ENCODE peak calls at places on chromosomes 16 and 17, in six cellular contexts. One of them, this sample, is unnamed.

GRCh38 chr17:9259419-9259818 is 238.1 kb downstream of the NTN1 start:
- DNase-seq in choroid plexus epithelial cell: no peak
- DNase-seq in ovary: no peak
- DNase-seq in endothelial cell: no peak
- DNase-seq in adrenal gland: peak; percentile 34
- DNase-seq in left ventricle myocardium inferior: peak; percentile 39
- DNase-seq in this sample: no peak

GRCh38 chr16:6016530-6017184 is 919.1 kb upstream of the EEF2KMT start:
- DNase-seq in left ventricle myocardium inferior: no peak
- DNase-seq in ovary: no peak
- DNase-seq in endothelial cell: peak; percentile 47
- DNase-seq in adrenal gland: no peak
- DNase-seq in choroid plexus epithelial cell: peak; percentile 43
- DNase-seq in this sample: no peak

GRCh38 chr16:67104845-67105244 is 4.9 kb upstream of the PHAF1 start:
- DNase-seq in adrenal gland: no peak
- DNase-seq in choroid plexus epithelial cell: no peak
- DNase-seq in ovary: no peak
- DNase-seq in endothelial cell: no peak
- DNase-seq in left ventricle myocardium inferior: no peak
- DNase-seq in this sample: no peak

GRCh38 chr17:81523139-81524062 is 4.8 kb upstream of the FSCN2 start:
- DNase-seq in ovary: no peak
- DNase-seq in endothelial cell: peak; percentile 66
- DNase-seq in left ventricle myocardium inferior: no peak
- DNase-seq in choroid plexus epithelial cell: peak; percentile 69
- DNase-seq in adrenal gland: no peak
- DNase-seq in this sample: no peak

GRCh38 chr17:81888105-81888987 is 3.0 kb downstream of the ALYREF start:
- DNase-seq in endothelial cell: no peak
- DNase-seq in ovary: no peak
- DNase-seq in choroid plexus epithelial cell: no peak
- DNase-seq in left ventricle myocardium inferior: no peak
- DNase-seq in adrenal gland: no peak
- DNase-seq in this sample: no peak

GRCh38 chr16:75053791-75054555 is 55.1 kb downstream of the ZNRF1 start:
- DNase-seq in choroid plexus epithelial cell: no peak
- DNase-seq in ovary: no peak
- DNase-seq in left ventricle myocardium inferior: peak; percentile 70
- DNase-seq in adrenal gland: peak; percentile 72
- DNase-seq in endothelial cell: no peak
- DNase-seq in this sample: no peak

GRCh38 chr17:59756236-59756818 is 48.9 kb downstream of the VMP1 start:
- DNase-seq in adrenal gland: no peak
- DNase-seq in left ventricle myocardium inferior: no peak
- DNase-seq in ovary: no peak
- DNase-seq in choroid plexus epithelial cell: peak; percentile 76
- DNase-seq in endothelial cell: no peak
- DNase-seq in this sample: no peak

GRCh38 chr16:83769397-83770008 is 38.3 kb upstream of the HSBP1 start:
- DNase-seq in left ventricle myocardium inferior: no peak
- DNase-seq in endothelial cell: no peak
- DNase-seq in choroid plexus epithelial cell: no peak
- DNase-seq in ovary: no peak
- DNase-seq in adrenal gland: peak; percentile 25
- DNase-seq in this sample: no peak

GRCh38 chr17:67993153-67993997 is 2.9 kb downstream of the C17orf58 start:
- DNase-seq in ovary: peak; percentile 86
- DNase-seq in choroid plexus epithelial cell: peak; percentile 81
- DNase-seq in adrenal gland: peak; percentile 79
- DNase-seq in left ventricle myocardium inferior: peak; percentile 87
- DNase-seq in endothelial cell: peak; percentile 81
- DNase-seq in this sample: peak; percentile 92

GRCh38 chr17:21345236-21345635 is 30.9 kb upstream of the KCNJ12 start:
- DNase-seq in endothelial cell: no peak
- DNase-seq in ovary: no peak
- DNase-seq in choroid plexus epithelial cell: no peak
- DNase-seq in left ventricle myocardium inferior: no peak
- DNase-seq in adrenal gland: no peak
- DNase-seq in this sample: no peak

GRCh38 chr17:74459622-74460021 is 6.8 kb upstream of the CD300A start:
- DNase-seq in choroid plexus epithelial cell: no peak
- DNase-seq in adrenal gland: no peak
- DNase-seq in ovary: no peak
- DNase-seq in left ventricle myocardium inferior: no peak
- DNase-seq in endothelial cell: no peak
- DNase-seq in this sample: no peak

GRCh38 chr17:74458835-74459234 is 7.6 kb upstream of the CD300A start:
- DNase-seq in adrenal gland: no peak
- DNase-seq in left ventricle myocardium inferior: no peak
- DNase-seq in endothelial cell: no peak
- DNase-seq in choroid plexus epithelial cell: no peak
- DNase-seq in ovary: no peak
- DNase-seq in this sample: no peak

GRCh38 chr17:74457146-74457819 is 9.2 kb upstream of the CD300A start:
- DNase-seq in ovary: peak; percentile 85
- DNase-seq in left ventricle myocardium inferior: peak; percentile 83
- DNase-seq in endothelial cell: peak; percentile 78
- DNase-seq in adrenal gland: peak; percentile 76
- DNase-seq in choroid plexus epithelial cell: peak; percentile 62
- DNase-seq in this sample: peak; percentile 78

GRCh38 chr17:74455025-74455585 is 11.3 kb upstream of the CD300A start:
- DNase-seq in choroid plexus epithelial cell: no peak
- DNase-seq in left ventricle myocardium inferior: no peak
- DNase-seq in adrenal gland: no peak
- DNase-seq in ovary: no peak
- DNase-seq in endothelial cell: no peak
- DNase-seq in this sample: no peak

DNA sequence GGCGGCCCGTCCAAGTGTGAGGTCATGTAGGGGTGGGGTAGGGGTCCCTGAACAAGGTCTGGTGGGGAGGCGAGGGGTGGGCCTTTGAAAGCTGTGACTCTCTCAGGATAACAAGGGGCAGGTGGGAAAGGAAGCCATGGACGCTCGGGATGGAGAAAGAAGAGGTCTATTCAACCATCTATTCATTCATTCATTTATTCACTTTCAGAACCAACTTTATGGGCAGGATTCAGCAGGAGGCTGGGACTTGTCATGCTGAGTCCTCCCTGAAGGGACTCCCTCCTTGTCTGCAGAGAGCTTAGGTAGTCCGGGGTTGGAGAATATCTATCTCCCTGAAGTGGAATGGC is 8.6 kb upstream of the CD300A start:
- DNase-seq in ovary: no peak
- DNase-seq in choroid plexus epithelial cell: no peak
- DNase-seq in endothelial cell: no peak
- DNase-seq in adrenal gland: no peak
- DNase-seq in left ventricle myocardium inferior: no peak
- DNase-seq in this sample: no peak
- TF ChIP-seq CTCF in ovary: no peak
- TF ChIP-seq CTCF in choroid plexus epithelial cell: no peak
- TF ChIP-seq CTCF in endothelial cell: no peak
- TF ChIP-seq CTCF in adrenal gland: no peak
- TF ChIP-seq CTCF in left ventricle myocardium inferior: peak; percentile 34
- TF ChIP-seq CTCF in this sample: no peak

DNA sequence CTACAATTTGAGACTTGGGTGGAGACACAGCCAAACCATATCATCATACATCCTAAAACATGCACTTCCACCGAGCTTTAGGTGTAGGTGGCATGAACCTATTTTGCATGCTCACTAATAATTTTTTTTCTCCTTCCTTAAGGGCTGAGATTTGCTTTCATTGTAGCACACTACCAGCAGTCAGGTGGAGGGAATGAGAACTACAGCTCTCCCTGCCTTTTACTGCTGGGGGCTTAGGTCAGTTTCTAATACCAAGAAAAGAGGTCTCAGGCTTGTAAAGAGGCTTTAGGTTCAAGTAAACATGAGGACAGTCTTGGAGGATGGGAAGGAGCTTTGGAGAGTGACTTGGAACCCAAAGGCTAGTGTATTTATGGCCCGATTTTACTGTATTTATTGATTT is 22.0 kb downstream of the CFAP20 start:
- DNase-seq in adrenal gland: no peak
- DNase-seq in choroid plexus epithelial cell: no peak
- DNase-seq in ovary: no peak
- DNase-seq in left ventricle myocardium inferior: no peak
- DNase-seq in endothelial cell: no peak
- DNase-seq in this sample: no peak
- TF ChIP-seq CTCF in adrenal gland: no peak
- TF ChIP-seq CTCF in choroid plexus epithelial cell: peak; percentile 26
- TF ChIP-seq CTCF in ovary: no peak
- TF ChIP-seq CTCF in left ventricle myocardium inferior: no peak
- TF ChIP-seq CTCF in endothelial cell: no peak
- TF ChIP-seq CTCF in this sample: no peak

GRCh38 chr17:61574542-61575351 is 16.3 kb downstream of the NACA2 start:
- DNase-seq in left ventricle myocardium inferior: no peak
- DNase-seq in endothelial cell: peak; percentile 17
- DNase-seq in ovary: no peak
- DNase-seq in adrenal gland: no peak
- DNase-seq in choroid plexus epithelial cell: peak; percentile 70
- DNase-seq in this sample: no peak
- TF ChIP-seq CTCF in left ventricle myocardium inferior: peak; percentile 36
- TF ChIP-seq CTCF in endothelial cell: no peak
- TF ChIP-seq CTCF in ovary: no peak
- TF ChIP-seq CTCF in adrenal gland: no peak
- TF ChIP-seq CTCF in choroid plexus epithelial cell: peak; percentile 60
- TF ChIP-seq CTCF in this sample: no peak

DNA sequence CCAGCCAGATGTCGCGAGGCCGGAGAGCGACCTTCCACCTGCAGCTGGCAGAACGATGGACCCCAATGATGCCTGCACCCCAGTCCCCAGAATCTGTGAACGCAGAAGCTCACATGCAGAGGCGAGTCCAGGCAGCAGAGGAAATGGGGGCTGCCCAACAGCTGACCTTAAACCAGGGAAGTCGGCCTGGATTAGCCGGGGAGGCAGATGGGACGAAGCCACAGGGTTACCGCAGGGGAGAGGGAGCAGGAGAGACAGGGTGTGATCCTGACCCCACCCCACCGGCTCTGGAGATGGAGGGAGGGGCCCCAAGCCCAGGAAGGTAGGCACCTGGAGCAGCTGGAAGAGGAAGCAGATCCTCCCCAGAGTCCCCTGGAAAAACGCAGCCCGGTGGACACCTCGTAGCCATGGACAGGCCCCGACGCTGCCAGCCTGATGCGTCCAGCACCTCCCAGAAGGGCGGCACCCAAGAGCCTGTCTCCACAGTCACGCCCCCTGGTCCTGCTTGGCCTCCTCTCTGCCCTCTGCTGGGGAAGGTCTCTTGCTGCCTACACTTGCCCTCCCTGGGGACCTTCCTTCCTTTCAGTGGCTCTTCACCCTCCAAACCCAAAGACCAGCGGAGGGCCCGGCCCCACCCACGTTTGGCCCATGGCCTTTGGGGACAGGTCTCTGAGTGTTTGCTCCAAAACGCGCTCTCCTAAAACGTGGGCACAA is 37.3 kb downstream of the PIEZO1 start:
- DNase-seq in ovary: no peak
- DNase-seq in adrenal gland: no peak
- DNase-seq in choroid plexus epithelial cell: no peak
- DNase-seq in left ventricle myocardium inferior: no peak
- DNase-seq in endothelial cell: no peak
- DNase-seq in this sample: peak; percentile 74
- TF ChIP-seq CTCF in ovary: no peak
- TF ChIP-seq CTCF in adrenal gland: no peak
- TF ChIP-seq CTCF in choroid plexus epithelial cell: peak; percentile 35
- TF ChIP-seq CTCF in left ventricle myocardium inferior: no peak
- TF ChIP-seq CTCF in endothelial cell: no peak
- TF ChIP-seq CTCF in this sample: peak; percentile 39

DNA sequence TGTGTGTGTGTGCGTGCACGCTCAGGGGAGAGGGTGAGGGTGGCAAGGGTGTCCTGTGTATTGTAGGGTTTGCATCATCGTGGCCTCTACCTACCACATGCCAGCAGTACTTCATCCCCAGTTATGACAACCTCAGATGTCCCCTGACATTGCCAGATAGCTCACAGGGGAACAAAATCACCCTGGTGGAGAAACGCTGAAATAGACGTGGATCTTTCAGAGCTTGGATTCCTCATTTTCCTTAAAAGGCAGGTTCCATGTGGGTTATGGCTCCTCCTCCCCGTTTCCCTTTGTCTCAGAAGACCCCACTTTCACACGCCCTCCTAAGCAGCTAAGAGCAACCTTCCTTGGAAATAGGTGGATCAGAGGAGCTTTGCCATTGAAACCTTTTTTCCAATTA is 75.2 kb upstream of the IRX3 start:
- DNase-seq in adrenal gland: no peak
- DNase-seq in left ventricle myocardium inferior: no peak
- DNase-seq in choroid plexus epithelial cell: no peak
- DNase-seq in ovary: no peak
- DNase-seq in endothelial cell: no peak
- DNase-seq in this sample: no peak
- TF ChIP-seq CTCF in adrenal gland: no peak
- TF ChIP-seq CTCF in left ventricle myocardium inferior: no peak
- TF ChIP-seq CTCF in choroid plexus epithelial cell: peak; percentile 25
- TF ChIP-seq CTCF in ovary: no peak
- TF ChIP-seq CTCF in endothelial cell: no peak
- TF ChIP-seq CTCF in this sample: no peak

DNA sequence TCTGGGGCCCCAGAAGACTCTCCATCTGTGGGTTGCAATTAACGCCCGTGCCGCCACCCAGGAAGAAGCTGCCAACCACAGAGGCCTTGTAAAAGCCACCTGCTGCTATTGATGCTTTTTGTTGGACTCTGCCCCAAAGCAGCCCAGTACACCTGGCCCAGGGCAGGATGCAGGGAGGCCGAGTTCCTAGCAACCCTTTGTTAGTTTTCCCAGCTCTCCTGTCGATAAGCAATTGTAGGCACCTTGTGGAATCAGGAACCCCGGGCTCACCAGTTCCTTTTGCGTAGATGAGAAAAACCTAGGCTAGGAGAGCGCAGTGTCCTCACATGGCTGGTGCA is 103.3 kb downstream of the ABCC6 start:
- DNase-seq in adrenal gland: no peak
- DNase-seq in ovary: no peak
- DNase-seq in endothelial cell: no peak
- DNase-seq in choroid plexus epithelial cell: no peak
- DNase-seq in left ventricle myocardium inferior: no peak
- DNase-seq in this sample: no peak
- TF ChIP-seq CTCF in adrenal gland: no peak
- TF ChIP-seq CTCF in ovary: no peak
- TF ChIP-seq CTCF in endothelial cell: no peak
- TF ChIP-seq CTCF in choroid plexus epithelial cell: no peak
- TF ChIP-seq CTCF in left ventricle myocardium inferior: no peak
- TF ChIP-seq CTCF in this sample: no peak

This sample was measured in GM13977.